ENCODE peak calls at places on chromosome 21, in four cellular contexts. B is kidney, Z is brain microvascular endothelial cell, M is Peyer's patch. P is an unnamed sample.

GRCh38 chr21:45403825-45404725 is 890 bp upstream of the COL18A1 start:
- DNase-seq in B (peak; percentile 84), Z (no peak), M (peak; percentile 62), P (no peak)

GRCh38 chr21:37071561-37072238 is 1.2 kb downstream of the PIGP start:
- DNase-seq in B (peak; percentile 77), Z (peak; percentile 45), M (peak; percentile 65), P (no peak)

GRCh38 chr21:46269466-46269865 is 15.9 kb downstream of the MCM3AP start:
- DNase-seq in B (no peak), Z (no peak), M (no peak), P (no peak)

GRCh38 chr21:35779690-35780570 is 280.4 kb downstream of the SETD4 start:
- DNase-seq in B (no peak), Z (peak; percentile 80), M (no peak), P (no peak)

GRCh38 chr21:38140192-38140905 is 116.4 kb upstream of the KCNJ15 start:
- DNase-seq in B (peak; percentile 82), Z (peak; percentile 4), M (peak; percentile 48), P (no peak)

GRCh38 chr21:15309721-15310120 is 244.9 kb upstream of the NRIP1 start:
- DNase-seq in B (no peak), Z (no peak), M (no peak), P (no peak)

GRCh38 chr21:42959754-42960153 is 14.6 kb upstream of the PKNOX1 start:
- DNase-seq in B (no peak), Z (no peak), M (no peak), P (no peak)

GRCh38 chr21:45297869-45298268 is 10.2 kb upstream of the POFUT2 start:
- DNase-seq in B (no peak), Z (no peak), M (no peak), P (no peak)

GRCh38 chr21:36753556-36753955 is 54.6 kb downstream of the SIM2 start:
- DNase-seq in B (no peak), Z (peak; percentile 82), M (no peak), P (no peak)

GRCh38 chr21:14737922-14738321 is 191.8 kb upstream of the SAMSN1 start:
- DNase-seq in B (no peak), Z (peak; percentile 52), M (peak; percentile 73), P (no peak)

GRCh38 chr21:46168659-46169386 is 13.4 kb upstream of the FTCD start:
- DNase-seq in B (no peak), Z (no peak), M (no peak), P (peak; percentile 6)

GRCh38 chr21:36135391-36136094 is 664 bp downstream of the CBR3 start:
- DNase-seq in B (peak; percentile 87), Z (peak; percentile 74), M (peak; percentile 74), P (peak; percentile 64)

GRCh38 chr21:43827015-43827611 is 37.7 kb downstream of the RRP1 start:
- DNase-seq in B (peak; percentile 51), Z (peak; percentile 78), M (no peak), P (no peak)

GRCh38 chr21:38982096-38982495 is 176.4 kb downstream of the ETS2 start:
- DNase-seq in B (no peak), Z (no peak), M (no peak), P (no peak)

GRCh38 chr21:36425286-36425685 is 40.1 kb downstream of the CHAF1B start:
- DNase-seq in B (no peak), Z (peak; percentile 75), M (no peak), P (no peak)

GRCh38 chr21:44914176-44914874 is 6.4 kb downstream of the ITGB2 start:
- DNase-seq in B (peak; percentile 75), Z (no peak), M (peak; percentile 83), P (peak; percentile 47)

GRCh38 chr21:45300786-45301520 is 13.3 kb upstream of the POFUT2 start:
- DNase-seq in B (peak; percentile 74), Z (peak; percentile 15), M (peak; percentile 41), P (no peak)

GRCh38 chr21:45317401-45318145 is 29.9 kb upstream of the POFUT2 start:
- DNase-seq in B (peak; percentile 65), Z (no peak), M (peak; percentile 43), P (no peak)

GRCh38 chr21:46562964-46563607 is 41.8 kb downstream of the S100B start:
- DNase-seq in B (no peak), Z (no peak), M (no peak), P (no peak)

GRCh38 chr21:45406801-45407628 is 2.0 kb downstream of the COL18A1 start:
- DNase-seq in B (peak; percentile 81), Z (no peak), M (no peak), P (no peak)

GRCh38 chr21:28142692-28143091 is 850.0 kb downstream of the LTN1 start:
- DNase-seq in B (no peak), Z (peak; percentile 69), M (no peak), P (no peak)

DNA sequence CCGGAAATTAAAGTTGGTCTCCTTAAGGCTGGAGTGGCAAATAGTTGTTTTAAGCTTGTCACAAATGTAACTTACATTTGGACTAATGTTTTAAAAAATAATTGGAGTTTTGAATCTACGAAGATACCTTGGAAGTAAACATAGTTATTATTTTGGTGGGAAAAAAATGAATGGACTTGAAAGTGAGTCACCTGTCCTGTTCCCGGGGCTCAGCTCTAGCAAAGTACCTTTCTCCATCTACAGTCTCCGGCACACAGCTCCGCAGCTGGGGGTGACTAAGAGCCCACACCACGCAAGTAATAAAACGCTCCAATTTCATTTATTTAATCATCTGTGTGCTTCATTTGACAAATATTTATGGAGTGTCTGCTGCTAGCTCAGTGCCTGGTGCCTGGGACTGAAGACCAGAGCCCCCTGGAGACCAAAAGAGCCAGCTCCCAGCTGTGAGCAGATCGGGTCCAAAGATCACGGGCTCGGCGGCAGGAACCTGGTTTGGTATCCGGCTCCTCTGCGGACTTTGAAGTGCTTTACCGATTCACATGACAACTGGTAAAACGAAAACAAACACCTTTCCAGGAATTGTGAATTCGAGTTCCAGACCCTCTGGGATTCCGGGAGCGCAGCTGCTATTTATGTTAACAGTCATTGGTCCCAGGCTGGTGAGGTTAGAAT is 1.7 kb upstream of the RIPK4 start:
- DNase-seq in B (peak; percentile 76), Z (peak; percentile 60), M (peak; percentile 89), P (no peak)
- TF ChIP-seq CTCF in B (peak; percentile 19), Z (peak; percentile 75), M (no peak), P (no peak)

DNA sequence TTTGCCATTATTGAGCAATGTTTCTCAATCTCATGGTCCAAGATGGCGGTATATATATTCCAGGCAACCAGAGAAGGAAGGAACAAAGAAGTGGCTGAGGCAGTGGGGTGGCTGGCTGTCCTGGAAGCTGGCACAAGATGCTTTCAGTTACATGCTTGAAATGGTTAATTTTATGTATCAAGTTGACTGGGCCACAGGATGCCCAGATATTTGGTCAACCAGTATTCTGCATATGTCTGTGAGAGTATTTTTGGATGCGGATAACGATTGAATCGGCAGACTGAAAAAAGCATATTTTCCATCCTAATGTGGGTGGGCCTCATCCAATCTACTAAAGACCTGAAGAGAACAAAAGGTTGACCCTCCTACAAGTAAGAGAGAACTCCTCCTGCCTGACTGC is 55.2 kb downstream of the MAP3K7CL start:
- DNase-seq in B (no peak), Z (no peak), M (no peak), P (no peak)
- TF ChIP-seq CTCF in B (no peak), Z (no peak), M (no peak), P (no peak)

DNA sequence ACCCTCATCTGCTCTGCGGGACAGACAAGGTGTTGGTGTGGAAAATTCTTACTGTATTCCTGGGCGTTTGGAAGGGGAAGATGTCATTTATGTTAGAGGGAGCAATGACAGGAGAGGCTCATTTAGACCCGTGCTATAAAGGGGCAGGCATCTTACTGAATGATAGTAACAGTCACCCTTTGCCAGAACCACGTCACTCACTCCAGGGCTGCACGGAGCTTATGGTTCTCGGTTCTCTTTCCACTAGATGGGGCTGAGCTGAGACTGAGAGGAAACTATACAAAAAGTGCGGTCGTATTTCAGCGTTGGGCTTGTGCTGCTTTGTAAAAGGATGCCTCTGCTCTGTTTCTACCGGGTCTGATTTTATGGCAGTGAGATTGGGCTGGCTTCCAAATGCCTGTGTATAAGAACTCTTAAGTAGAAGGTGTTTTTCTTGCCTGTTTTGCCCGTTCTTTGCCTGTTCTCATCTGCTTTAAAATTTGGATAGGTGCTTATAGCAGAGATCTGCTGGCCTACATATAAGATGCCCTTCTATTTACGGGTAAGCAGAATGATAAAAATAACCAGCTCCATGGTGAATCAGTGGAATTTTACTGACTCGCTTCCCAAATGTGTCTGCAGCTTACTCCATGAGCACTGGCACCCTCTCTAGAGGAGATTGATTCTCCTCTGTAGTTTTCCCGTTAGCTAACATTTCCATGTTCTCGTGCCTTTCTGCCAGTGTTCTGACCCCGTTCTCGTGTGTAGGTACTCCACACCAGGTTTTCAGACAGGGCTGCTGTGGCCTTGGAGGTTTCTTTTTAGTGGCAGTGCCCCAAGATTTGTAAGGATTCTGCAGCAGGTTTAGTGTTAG is 55.9 kb downstream of the MRPS6 start:
- DNase-seq in B (no peak), Z (peak; percentile 90), M (peak; percentile 58), P (no peak)
- TF ChIP-seq CTCF in B (no peak), Z (peak; percentile 75), M (no peak), P (no peak)

GRCh38 chr21:31264574-31264973 is 79.5 kb downstream of the TIAM1 start:
- DNase-seq in B (no peak), Z (no peak), M (no peak), P (no peak)
- TF ChIP-seq CTCF in B (no peak), Z (peak; percentile 27), M (no peak), P (no peak)

DNA sequence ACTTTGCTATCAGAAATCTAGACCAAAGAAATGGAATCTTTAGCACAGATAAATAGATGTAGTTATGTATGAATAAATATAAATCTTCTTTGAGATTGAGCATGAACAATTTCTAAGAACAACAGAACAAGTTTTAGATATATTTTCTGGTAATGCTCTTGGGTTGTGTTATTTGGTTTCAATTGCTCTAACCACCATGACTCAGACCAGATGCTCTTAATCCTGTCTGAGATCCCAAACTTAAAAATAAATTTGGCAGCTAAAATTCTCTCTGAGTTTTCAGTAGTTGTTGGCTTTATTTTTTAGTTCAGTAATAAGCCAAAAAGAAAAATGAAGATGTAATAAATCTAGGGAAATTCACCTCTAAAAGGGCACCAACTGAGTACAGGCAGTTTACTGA is 1693.4 kb downstream of the NCAM2 start:
- DNase-seq in B (no peak), Z (no peak), M (no peak), P (no peak)
- TF ChIP-seq CTCF in B (no peak), Z (no peak), M (no peak), P (no peak)